ENCODE peak calls at places on chromosomes 2 and 18, in five cellular contexts. F is GM23338; B is heart left ventricle; H is stimulated activated naive B cell treated with anti-CD40 and anti-IgM and Interleukin-4, amounts not matched to agents 10 μg/mL and 1 μg/mL and 100 μg/mL, for 72 hours; D is heart right ventricle. N is an unnamed sample.

GRCh38 chr2:225865468-225865867 is 466.0 kb downstream of the NYAP2 start:
- DNase-seq in F (no peak), B (no peak), H (no peak), D (no peak), N (no peak)

GRCh38 chr2:76175295-76175694 is 464.6 kb upstream of the GCFC2 start:
- DNase-seq in F (no peak), B (no peak), H (no peak), D (no peak), N (no peak)

GRCh38 chr18:31497711-31498449 is at the start of gene DSG2:
- DNase-seq in F (peak; percentile 90), B (peak; percentile 79), H (peak; percentile 2), D (peak; percentile 74), N (peak; percentile 44)

GRCh38 chr2:3678212-3678611 is 20.2 kb downstream of the ALLC start:
- DNase-seq in F (no peak), B (no peak), H (no peak), D (no peak), N (no peak)

GRCh38 chr18:10195529-10195928 is 258.9 kb upstream of the APCDD1 start:
- DNase-seq in F (no peak), B (no peak), H (no peak), D (no peak), N (no peak)

GRCh38 chr2:129058981-129059380 is 740.3 kb upstream of the HS6ST1 start:
- DNase-seq in F (no peak), B (no peak), H (no peak), D (no peak), N (no peak)

GRCh38 chr2:218006741-218007140 is 3.9 kb upstream of the TNS1 start:
- DNase-seq in F (no peak), B (no peak), H (no peak), D (no peak), N (no peak)

GRCh38 chr2:235866373-235866772 is 301.8 kb downstream of the GBX2 start:
- DNase-seq in F (no peak), B (no peak), H (no peak), D (no peak), N (no peak)

GRCh38 chr2:11805920-11806319 is 59.5 kb downstream of the LPIN1 start:
- DNase-seq in F (no peak), B (no peak), H (no peak), D (no peak), N (no peak)

GRCh38 chr2:6917761-6918421 is 679 bp downstream of the RNF144A start:
- DNase-seq in F (peak; percentile 49), B (peak; percentile 73), H (no peak), D (peak; percentile 40), N (no peak)

GRCh38 chr2:144548088-144548487 is 28.2 kb upstream of the ZEB2 start:
- DNase-seq in F (no peak), B (no peak), H (no peak), D (no peak), N (peak; percentile 54)

GRCh38 chr2:227717687-227718567 is at the start of gene SLC19A3:
- DNase-seq in F (peak; percentile 95), B (peak; percentile 88), H (no peak), D (peak; percentile 83), N (no peak)

GRCh38 chr2:100142393-100142792 is at the start of gene AFF3:
- DNase-seq in F (no peak), B (no peak), H (peak; percentile 88), D (no peak), N (peak; percentile 82)

GRCh38 chr2:67561411-67561965 is 164.4 kb downstream of the ETAA1 start:
- DNase-seq in F (no peak), B (peak; percentile 76), H (no peak), D (peak; percentile 77), N (no peak)

GRCh38 chr2:169933124-169933711 is 106.0 kb downstream of the UBR3 start:
- DNase-seq in F (peak; percentile 61), B (no peak), H (no peak), D (no peak), N (peak; percentile 7)

GRCh38 chr2:67846341-67847070 is 216.3 kb downstream of the C1D start:
- DNase-seq in F (peak; percentile 97), B (peak; percentile 68), H (peak; percentile 17), D (peak; percentile 41), N (peak; percentile 59)

GRCh38 chr18:26192233-26192632 is 34.0 kb upstream of the TAF4B start:
- DNase-seq in F (no peak), B (no peak), H (no peak), D (no peak), N (no peak)

GRCh38 chr2:224145751-224146355 is 106.8 kb upstream of the SERPINE2 start:
- DNase-seq in F (no peak), B (no peak), H (no peak), D (no peak), N (no peak)

GRCh38 chr2:240357641-240358012 is 77.8 kb upstream of the GPC1 start:
- DNase-seq in F (no peak), B (no peak), H (no peak), D (no peak), N (no peak)

GRCh38 chr2:102051659-102052366 is 60.1 kb downstream of the IL1R2 start:
- DNase-seq in F (no peak), B (no peak), H (no peak), D (no peak), N (no peak)

GRCh38 chr2:86290596-86291327 is 46.7 kb downstream of the REEP1 start:
- DNase-seq in F (no peak), B (no peak), H (no peak), D (peak; percentile 25), N (no peak)

GRCh38 chr18:11029021-11029420 is 120.3 kb downstream of the PIEZO2 start:
- DNase-seq in F (no peak), B (no peak), H (no peak), D (no peak), N (no peak)

GRCh38 chr2:110115291-110116032 is at the start of gene MALL:
- DNase-seq in F (peak; percentile 56), B (peak; percentile 65), H (no peak), D (peak; percentile 49), N (no peak)

GRCh38 chr2:158460632-158461297 is 4.0 kb downstream of the PKP4 start:
- DNase-seq in F (no peak), B (no peak), H (no peak), D (no peak), N (no peak)

GRCh38 chr18:79610461-79611039 is 69.1 kb upstream of the CTDP1 start:
- DNase-seq in F (no peak), B (no peak), H (no peak), D (peak; percentile 14), N (no peak)

GRCh38 chr2:144517825-144518699 is 1.9 kb downstream of the ZEB2 start:
- DNase-seq in F (peak; percentile 53), B (no peak), H (no peak), D (no peak), N (peak; percentile 44)

GRCh38 chr18:51194604-51195003 is 2.9 kb downstream of the MEX3C start:
- DNase-seq in F (no peak), B (no peak), H (no peak), D (no peak), N (no peak)

GRCh38 chr2:19899853-19900525 is 1.8 kb downstream of the TTC32 start:
- DNase-seq in F (no peak), B (no peak), H (no peak), D (no peak), N (no peak)

GRCh38 chr2:46780411-46780800 is 135.2 kb downstream of the MCFD2 start:
- DNase-seq in F (no peak), B (peak; percentile 64), H (no peak), D (peak; percentile 69), N (no peak)

GRCh38 chr2:175709248-175709647 is 292.8 kb downstream of the LNPK start:
- DNase-seq in F (peak; percentile 23), B (no peak), H (no peak), D (no peak), N (no peak)

GRCh38 chr18:11994708-11995444 is 13.6 kb downstream of the IMPA2 start:
- DNase-seq in F (peak; percentile 83), B (no peak), H (no peak), D (no peak), N (no peak)

GRCh38 chr2:80326214-80326613 is 21.7 kb upstream of the LRRTM1 start:
- DNase-seq in F (peak; percentile 64), B (no peak), H (no peak), D (no peak), N (no peak)

GRCh38 chr18:12236934-12237832 is 17.0 kb upstream of the CIDEA start:
- DNase-seq in F (peak; percentile 84), B (peak; percentile 87), H (peak; percentile 58), D (peak; percentile 82), N (peak; percentile 75)